ENCODE peak calls at places on chromosomes 7 and 10, in four cellular contexts. X is HCT116, A is HepG2, W is K562. I is an unnamed sample. For H3K27me3, the result is how much of the 10 kb centered on the place peaks cover.

GRCh38 chr10:7667262-7668141 is 736 bp upstream of the ITIH5 start:
- DNase-seq in W (no peak), X (no peak), A (peak), I (no peak)

GRCh38 chr7:7498881-7499280 is 36.8 kb downstream of the COL28A1 start:
- DNase-seq in X (no peak), W (no peak), A (no peak), I (no peak)

GRCh38 chr10:56507033-56507432 is 146.0 kb upstream of the ZWINT start:
- DNase-seq in W (no peak), X (no peak), A (no peak), I (no peak)

GRCh38 chr10:51214207-51214896 is 140.1 kb downstream of the PRKG1 start:
- DNase-seq in X (no peak), A (no peak), W (no peak), I (no peak)

GRCh38 chr7:51706851-51707250 is 390.2 kb upstream of the COBL start:
- DNase-seq in A (no peak), X (no peak), W (no peak), I (no peak)

GRCh38 chr7:70631732-70632131 is 500.2 kb upstream of the GALNT17 start:
- DNase-seq in X (no peak), W (no peak), A (no peak), I (no peak)

GRCh38 chr10:132300582-132300981 is 7.2 kb downstream of the STK32C start:
- DNase-seq in A (no peak), X (no peak), W (no peak), I (no peak)

GRCh38 chr7:80231719-80232118 is 97.1 kb downstream of the GNAI1 start:
- DNase-seq in W (no peak), X (no peak), A (no peak), I (no peak)

GRCh38 chr10:62075912-62076311 is 174.4 kb downstream of the ARID5B start:
- DNase-seq in X (no peak), A (no peak), W (no peak), I (no peak)

GRCh38 chr10:7826971-7827370 is 8.7 kb downstream of the TAF3 start:
- DNase-seq in A (no peak), X (no peak), W (peak), I (no peak)

GRCh38 chr10:8402469-8403074 is 348.1 kb downstream of the GATA3 start:
- DNase-seq in A (no peak), X (no peak), W (no peak), I (no peak)

GRCh38 chr7:45570797-45571196 is 3.4 kb upstream of the ADCY1 start:
- DNase-seq in X (no peak), W (no peak), A (no peak), I (no peak)

GRCh38 chr7:114703677-114704076 is 218.2 kb upstream of the MDFIC start:
- DNase-seq in X (no peak), A (no peak), W (no peak), I (no peak)

GRCh38 chr10:124896751-124897150 is 45.2 kb upstream of the ZRANB1 start:
- DNase-seq in W (no peak), A (no peak), X (no peak), I (no peak)

GRCh38 chr10:6018422-6018821 is 41.1 kb upstream of the IL15RA start:
- DNase-seq in W (no peak), A (no peak), X (no peak), I (no peak)

GRCh38 chr7:96400001-96400400 is 78.1 kb upstream of the SLC25A13 start:
- DNase-seq in X (no peak), W (no peak), A (no peak), I (no peak)

GRCh38 chr7:141290951-141291350 is 217.1 kb downstream of the TMEM178B start:
- DNase-seq in X (no peak), A (no peak), W (no peak), I (no peak)

GRCh38 chr10:11647676-11648075 is 36.2 kb upstream of the USP6NL start:
- DNase-seq in X (no peak), A (no peak), W (no peak), I (no peak)

GRCh38 chr7:14687777-14688176 is 214.8 kb downstream of the DGKB start:
- DNase-seq in W (no peak), A (no peak), X (no peak), I (no peak)

GRCh38 chr10:5490698-5491464 is 8.5 kb downstream of the CALML5 start:
- DNase-seq in X (no peak), W (no peak), A (no peak), I (no peak)

GRCh38 chr7:138024334-138024691 is 22.4 kb upstream of the CREB3L2 start:
- DNase-seq in X (no peak), A (no peak), W (no peak), I (no peak)

GRCh38 chr7:121083138-121083789 is 94.8 kb downstream of the CPED1 start:
- DNase-seq in W (peak), A (no peak), X (no peak), I (no peak)

GRCh38 chr10:119375574-119376265 is 166.8 kb downstream of the RGS10 start:
- DNase-seq in X (no peak), W (no peak), A (no peak), I (no peak)

GRCh38 chr10:86632009-86632800 is 22.1 kb upstream of the OPN4 start:
- DNase-seq in A (no peak), X (no peak), W (peak), I (no peak)

GRCh38 chr7:13920053-13920697 is 69.3 kb downstream of the ETV1 start:
- DNase-seq in W (peak), X (peak), A (peak), I (peak)

GRCh38 chr7:73707045-73707631 is 12.3 kb downstream of the STX1A start:
- DNase-seq in W (no peak), X (peak), A (no peak), I (no peak)

GRCh38 chr10:126979311-126979710 is 74.1 kb downstream of the DOCK1 start:
- DNase-seq in W (no peak), A (no peak), X (no peak), I (no peak)

GRCh38 chr7:15628876-15629275 is 57.6 kb downstream of the MEOX2 start:
- DNase-seq in W (no peak), X (no peak), A (no peak), I (no peak)

GRCh38 chr7:126720232-126720631 is 532.5 kb downstream of the GRM8 start:
- DNase-seq in A (no peak), W (no peak), X (no peak), I (no peak)

GRCh38 chr10:123398756-123399155 is 244.6 kb downstream of the BUB3 start:
- DNase-seq in W (no peak), A (no peak), X (no peak), I (no peak)

GRCh38 chr7:98110249-98111022 is 3.8 kb downstream of the LMTK2 start:
- DNase-seq in X (no peak), W (peak), A (peak), I (no peak)

GRCh38 chr7:33757563-33758165 is 147.7 kb upstream of the BMPER start:
- DNase-seq in X (no peak), A (peak), W (peak), I (peak)

GRCh38 chr7:55307123-55307916 is 57.8 kb upstream of the LANCL2 start:
- DNase-seq in W (no peak), A (no peak), X (peak), I (no peak)

GRCh38 chr7:155296788-155297516 is 726 bp upstream of the INSIG1 start:
- DNase-seq in X (no peak), W (peak), A (no peak), I (no peak)

GRCh38 chr10:44326474-44327030 is 58.3 kb downstream of the CXCL12 start:
- DNase-seq in X (no peak), W (no peak), A (no peak), I (no peak)
- TF ChIP-seq TCF7L2 in X (no peak), W (no peak), A (no peak), I (no peak)

DNA sequence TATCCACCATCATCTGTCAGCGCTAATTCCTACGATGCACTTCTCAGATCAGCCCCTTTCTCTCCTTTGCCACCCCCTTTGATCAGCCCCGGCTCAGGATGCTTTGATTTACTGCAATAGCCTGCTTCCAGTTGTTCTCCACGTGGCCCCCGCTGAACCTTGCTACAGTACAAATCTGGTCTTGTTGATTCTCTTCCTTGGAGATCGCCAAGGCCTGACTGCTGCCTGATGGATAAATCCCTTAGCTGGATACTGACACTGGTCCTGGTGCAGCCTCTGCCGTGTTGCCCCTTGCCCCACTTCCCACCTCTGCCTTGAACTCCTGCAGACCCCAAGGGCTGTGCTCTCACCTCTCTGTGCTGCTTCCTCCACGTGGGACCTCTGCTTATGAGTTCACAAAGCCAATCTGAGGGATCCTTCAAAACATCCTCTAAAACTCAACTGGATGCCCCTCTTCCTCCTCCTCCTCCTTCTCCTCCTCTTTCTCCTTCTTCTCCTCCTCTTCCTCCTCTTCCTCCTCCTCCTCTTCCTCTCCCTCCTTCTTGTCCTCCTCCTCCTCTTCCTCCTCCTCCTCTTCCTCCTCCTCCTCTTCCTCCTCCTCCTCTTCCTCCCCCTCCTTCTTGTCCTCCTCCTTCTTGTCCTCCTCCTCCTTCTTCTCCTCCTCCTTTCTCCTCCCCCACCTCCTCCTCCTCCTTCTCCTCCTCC is 15.3 kb downstream of the PLXNA4 start:
- DNase-seq in X (no peak), W (no peak), A (no peak), I (no peak)
- H3K27me3 ChIP-seq in X (under half), W (under half), A (under half), I (under half)

GRCh38 chr10:81848931-81849330 is 26.1 kb upstream of the NRG3 start:
- DNase-seq in A (no peak), X (no peak), W (no peak), I (no peak)
- TF ChIP-seq CTCF in A (no peak), X (no peak), W (no peak), I (no peak)

GRCh38 chr10:68333058-68333395 is 299 bp upstream of the PBLD start:
- DNase-seq in X (no peak), A (peak), W (no peak), I (no peak)

GRCh38 chr10:68329506-68329861 is 2.4 kb upstream of the HNRNPH3 start:
- DNase-seq in A (no peak), W (no peak), X (no peak), I (no peak)

GRCh38 chr10:68331455-68332258 is at the start of gene HNRNPH3:
- DNase-seq in W (peak), X (peak), A (peak), I (peak)

GRCh38 chr10:68332259-68333057 is at the start of gene PBLD:
- DNase-seq in X (peak), A (peak), W (peak), I (peak)

GRCh38 chr10:68330852-68331454 is 911 bp upstream of the HNRNPH3 start:
- DNase-seq in W (peak), A (no peak), X (no peak), I (no peak)
- TF ChIP-seq TCF7L2 in W (no peak), A (no peak), X (no peak), I (no peak)

DNA sequence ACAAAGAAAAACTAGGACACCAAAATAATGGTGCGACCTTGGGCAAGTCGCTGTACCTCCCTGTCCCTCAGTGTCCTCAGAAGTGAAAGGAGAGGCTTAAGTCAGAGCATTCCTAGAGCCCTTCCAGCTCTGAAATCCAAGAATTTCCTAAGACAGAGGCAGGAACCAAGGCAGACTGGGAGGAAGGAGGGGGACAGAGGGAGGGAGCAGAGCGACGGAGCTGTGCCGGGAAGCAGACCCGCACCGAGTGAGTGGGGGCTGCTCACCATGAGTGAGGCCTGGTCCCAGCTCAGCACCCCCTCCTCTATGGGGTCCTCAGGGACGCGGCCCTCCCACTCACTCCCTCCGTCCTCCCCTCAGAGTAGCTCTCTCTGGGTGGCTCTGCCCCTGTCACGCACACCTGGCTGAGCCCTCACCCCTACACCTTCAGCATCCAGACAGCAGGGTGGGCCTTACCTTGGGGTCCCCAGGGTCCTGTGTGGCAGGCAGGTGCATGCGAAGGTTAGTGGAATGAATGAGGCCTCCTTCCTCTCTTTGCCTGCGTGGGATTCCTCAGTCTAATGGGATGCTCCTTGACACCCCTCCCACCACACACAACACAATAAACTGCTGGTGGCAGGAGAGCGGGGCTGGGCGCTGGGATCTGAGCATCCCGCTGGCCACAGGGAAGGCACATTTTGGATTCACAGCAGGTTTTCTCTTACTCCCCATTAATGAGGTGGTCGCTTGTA is 4.6 kb upstream of the SMARCD3 start:
- DNase-seq in A (no peak), X (no peak), W (no peak), I (no peak)
- H3K27me3 ChIP-seq in A (under half), X (under half), W (half or more), I (under half)

GRCh38 chr10:72729528-72729927 is 37.6 kb downstream of the MCU start:
- DNase-seq in W (no peak), X (no peak), A (peak), I (no peak)
- TF ChIP-seq CTCF in W (no peak), X (no peak), A (no peak), I (no peak)

GRCh38 chr10:2048337-2048973 is 311.1 kb upstream of the ADARB2 start:
- DNase-seq in A (no peak), W (no peak), X (no peak), I (no peak)
- TF ChIP-seq TCF7L2 in A (no peak), W (no peak), X (no peak), I (no peak)

GRCh38 chr10:70664702-70665195 is 7.6 kb upstream of the ADAMTS14 start:
- DNase-seq in W (peak), A (peak), X (no peak), I (no peak)
- H3K27me3 ChIP-seq in W (under half), A (under half), X (under half), I (under half)